ENCODE peak calls at places on chromosomes 6 and 20, in five cellular contexts. One of them, this sample, is unnamed.

GRCh38 chr6:34319471-34319885 is 70.7 kb upstream of the SMIM29 start:
- DNase-seq in H7: no peak
- DNase-seq in mammary epithelial cell: peak
- DNase-seq in activated naive CD4-positive, alpha-beta T cell treated with anti-CD3 and anti-CD28 coated beads for 36 hours: no peak
- DNase-seq in kidney tubule cell: peak
- DNase-seq in this sample: no peak

GRCh38 chr6:659716-660581 is 3.0 kb upstream of the HUS1B start:
- DNase-seq in kidney tubule cell: no peak
- DNase-seq in activated naive CD4-positive, alpha-beta T cell treated with anti-CD3 and anti-CD28 coated beads for 36 hours: peak
- DNase-seq in H7: peak
- DNase-seq in mammary epithelial cell: no peak
- DNase-seq in this sample: peak

GRCh38 chr6:33014841-33015634 is 5.6 kb upstream of the HLA-DOA start:
- DNase-seq in kidney tubule cell: peak
- DNase-seq in mammary epithelial cell: peak
- DNase-seq in activated naive CD4-positive, alpha-beta T cell treated with anti-CD3 and anti-CD28 coated beads for 36 hours: peak
- DNase-seq in H7: peak
- DNase-seq in this sample: peak

GRCh38 chr20:37920270-37920669 is 17.3 kb downstream of the VSTM2L start:
- DNase-seq in activated naive CD4-positive, alpha-beta T cell treated with anti-CD3 and anti-CD28 coated beads for 36 hours: peak
- DNase-seq in mammary epithelial cell: no peak
- DNase-seq in H7: no peak
- DNase-seq in kidney tubule cell: no peak
- DNase-seq in this sample: no peak

GRCh38 chr6:132190097-132190814 is 211.0 kb downstream of the MOXD1 start:
- DNase-seq in activated naive CD4-positive, alpha-beta T cell treated with anti-CD3 and anti-CD28 coated beads for 36 hours: no peak
- DNase-seq in kidney tubule cell: peak
- DNase-seq in H7: no peak
- DNase-seq in mammary epithelial cell: peak
- DNase-seq in this sample: no peak

GRCh38 chr6:10316327-10316726 is 98.5 kb downstream of the TFAP2A start:
- DNase-seq in H7: no peak
- DNase-seq in activated naive CD4-positive, alpha-beta T cell treated with anti-CD3 and anti-CD28 coated beads for 36 hours: no peak
- DNase-seq in mammary epithelial cell: peak
- DNase-seq in kidney tubule cell: no peak
- DNase-seq in this sample: no peak

GRCh38 chr20:64045346-64046011 is 4.0 kb downstream of the SOX18 start:
- DNase-seq in kidney tubule cell: no peak
- DNase-seq in activated naive CD4-positive, alpha-beta T cell treated with anti-CD3 and anti-CD28 coated beads for 36 hours: no peak
- DNase-seq in mammary epithelial cell: no peak
- DNase-seq in H7: peak
- DNase-seq in this sample: no peak

GRCh38 chr20:51497542-51498467 is 44.7 kb downstream of the NFATC2 start:
- DNase-seq in kidney tubule cell: no peak
- DNase-seq in H7: no peak
- DNase-seq in activated naive CD4-positive, alpha-beta T cell treated with anti-CD3 and anti-CD28 coated beads for 36 hours: peak
- DNase-seq in mammary epithelial cell: peak
- DNase-seq in this sample: no peak

GRCh38 chr6:71419217-71419953 is 130.8 kb downstream of the OGFRL1 start:
- DNase-seq in activated naive CD4-positive, alpha-beta T cell treated with anti-CD3 and anti-CD28 coated beads for 36 hours: no peak
- DNase-seq in H7: peak
- DNase-seq in kidney tubule cell: peak
- DNase-seq in mammary epithelial cell: no peak
- DNase-seq in this sample: no peak

GRCh38 chr20:4951299-4951698 is 50.0 kb downstream of the SLC23A2 start:
- DNase-seq in H7: no peak
- DNase-seq in activated naive CD4-positive, alpha-beta T cell treated with anti-CD3 and anti-CD28 coated beads for 36 hours: no peak
- DNase-seq in kidney tubule cell: peak
- DNase-seq in mammary epithelial cell: peak
- DNase-seq in this sample: no peak

GRCh38 chr20:50305636-50306477 is 115.2 kb downstream of the CEBPB start:
- DNase-seq in kidney tubule cell: no peak
- DNase-seq in mammary epithelial cell: no peak
- DNase-seq in activated naive CD4-positive, alpha-beta T cell treated with anti-CD3 and anti-CD28 coated beads for 36 hours: no peak
- DNase-seq in H7: no peak
- DNase-seq in this sample: no peak

GRCh38 chr6:71473908-71474307 is 185.3 kb downstream of the OGFRL1 start:
- DNase-seq in H7: no peak
- DNase-seq in mammary epithelial cell: peak
- DNase-seq in activated naive CD4-positive, alpha-beta T cell treated with anti-CD3 and anti-CD28 coated beads for 36 hours: no peak
- DNase-seq in kidney tubule cell: peak
- DNase-seq in this sample: no peak

GRCh38 chr6:157631388-157631787 is 191.7 kb upstream of the SNX9 start:
- DNase-seq in mammary epithelial cell: no peak
- DNase-seq in kidney tubule cell: no peak
- DNase-seq in H7: no peak
- DNase-seq in activated naive CD4-positive, alpha-beta T cell treated with anti-CD3 and anti-CD28 coated beads for 36 hours: no peak
- DNase-seq in this sample: no peak

GRCh38 chr6:116536216-116536621 is 9.3 kb downstream of the TRAPPC3L start:
- DNase-seq in H7: peak
- DNase-seq in mammary epithelial cell: peak
- DNase-seq in kidney tubule cell: peak
- DNase-seq in activated naive CD4-positive, alpha-beta T cell treated with anti-CD3 and anti-CD28 coated beads for 36 hours: peak
- DNase-seq in this sample: peak

GRCh38 chr6:69729870-69730449 is 66.8 kb downstream of the LMBRD1 start:
- DNase-seq in kidney tubule cell: peak
- DNase-seq in activated naive CD4-positive, alpha-beta T cell treated with anti-CD3 and anti-CD28 coated beads for 36 hours: no peak
- DNase-seq in H7: no peak
- DNase-seq in mammary epithelial cell: no peak
- DNase-seq in this sample: no peak

GRCh38 chr20:53187402-53187801 is 215.2 kb downstream of the TSHZ2 start:
- DNase-seq in mammary epithelial cell: no peak
- DNase-seq in activated naive CD4-positive, alpha-beta T cell treated with anti-CD3 and anti-CD28 coated beads for 36 hours: no peak
- DNase-seq in H7: no peak
- DNase-seq in kidney tubule cell: no peak
- DNase-seq in this sample: no peak

GRCh38 chr6:36160147-36160760 is 29.9 kb downstream of the MAPK13 start:
- DNase-seq in activated naive CD4-positive, alpha-beta T cell treated with anti-CD3 and anti-CD28 coated beads for 36 hours: no peak
- DNase-seq in kidney tubule cell: peak
- DNase-seq in H7: no peak
- DNase-seq in mammary epithelial cell: no peak
- DNase-seq in this sample: no peak

GRCh38 chr20:10673176-10673830 is 496 bp downstream of the JAG1 start:
- DNase-seq in H7: peak
- DNase-seq in activated naive CD4-positive, alpha-beta T cell treated with anti-CD3 and anti-CD28 coated beads for 36 hours: peak
- DNase-seq in kidney tubule cell: no peak
- DNase-seq in mammary epithelial cell: no peak
- DNase-seq in this sample: peak

GRCh38 chr6:134814076-134814709 is 135.7 kb downstream of the ALDH8A1 start:
- DNase-seq in H7: no peak
- DNase-seq in mammary epithelial cell: peak
- DNase-seq in activated naive CD4-positive, alpha-beta T cell treated with anti-CD3 and anti-CD28 coated beads for 36 hours: no peak
- DNase-seq in kidney tubule cell: peak
- DNase-seq in this sample: no peak

GRCh38 chr20:62043131-62043914 is 22.4 kb downstream of the TAF4 start:
- DNase-seq in activated naive CD4-positive, alpha-beta T cell treated with anti-CD3 and anti-CD28 coated beads for 36 hours: no peak
- DNase-seq in kidney tubule cell: no peak
- DNase-seq in H7: no peak
- DNase-seq in mammary epithelial cell: peak
- DNase-seq in this sample: no peak

GRCh38 chr6:3119040-3119723 is 671 bp downstream of the BPHL start:
- DNase-seq in H7: no peak
- DNase-seq in kidney tubule cell: peak
- DNase-seq in activated naive CD4-positive, alpha-beta T cell treated with anti-CD3 and anti-CD28 coated beads for 36 hours: no peak
- DNase-seq in mammary epithelial cell: peak
- DNase-seq in this sample: no peak

GRCh38 chr6:162942860-162943259 is 215.1 kb downstream of the PACRG start:
- DNase-seq in mammary epithelial cell: no peak
- DNase-seq in H7: no peak
- DNase-seq in kidney tubule cell: no peak
- DNase-seq in activated naive CD4-positive, alpha-beta T cell treated with anti-CD3 and anti-CD28 coated beads for 36 hours: no peak
- DNase-seq in this sample: no peak

GRCh38 chr20:44650777-44651493 is 564 bp downstream of the ADA start:
- DNase-seq in H7: no peak
- DNase-seq in kidney tubule cell: no peak
- DNase-seq in mammary epithelial cell: no peak
- DNase-seq in activated naive CD4-positive, alpha-beta T cell treated with anti-CD3 and anti-CD28 coated beads for 36 hours: peak
- DNase-seq in this sample: no peak

GRCh38 chr20:12113468-12114371 is 196.0 kb downstream of the BTBD3 start:
- DNase-seq in mammary epithelial cell: peak
- DNase-seq in activated naive CD4-positive, alpha-beta T cell treated with anti-CD3 and anti-CD28 coated beads for 36 hours: no peak
- DNase-seq in kidney tubule cell: peak
- DNase-seq in H7: no peak
- DNase-seq in this sample: no peak

GRCh38 chr20:278607-279571 is 11.7 kb downstream of the C20orf96 start:
- DNase-seq in mammary epithelial cell: no peak
- DNase-seq in activated naive CD4-positive, alpha-beta T cell treated with anti-CD3 and anti-CD28 coated beads for 36 hours: no peak
- DNase-seq in kidney tubule cell: no peak
- DNase-seq in H7: peak
- DNase-seq in this sample: peak

GRCh38 chr6:140538926-140539325 is 1164.5 kb upstream of the CITED2 start:
- DNase-seq in H7: no peak
- DNase-seq in mammary epithelial cell: peak
- DNase-seq in activated naive CD4-positive, alpha-beta T cell treated with anti-CD3 and anti-CD28 coated beads for 36 hours: no peak
- DNase-seq in kidney tubule cell: peak
- DNase-seq in this sample: no peak

GRCh38 chr20:32830437-32830836 is 10.7 kb downstream of the MAPRE1 start:
- DNase-seq in activated naive CD4-positive, alpha-beta T cell treated with anti-CD3 and anti-CD28 coated beads for 36 hours: no peak
- DNase-seq in mammary epithelial cell: no peak
- DNase-seq in H7: no peak
- DNase-seq in kidney tubule cell: no peak
- DNase-seq in this sample: no peak

GRCh38 chr20:58550661-58551060 is 35.5 kb upstream of the APCDD1L start:
- DNase-seq in H7: peak
- DNase-seq in kidney tubule cell: peak
- DNase-seq in activated naive CD4-positive, alpha-beta T cell treated with anti-CD3 and anti-CD28 coated beads for 36 hours: no peak
- DNase-seq in mammary epithelial cell: no peak
- DNase-seq in this sample: no peak

GRCh38 chr6:116887168-116887567 is 10.1 kb downstream of the RFX6 start:
- DNase-seq in kidney tubule cell: no peak
- DNase-seq in H7: no peak
- DNase-seq in mammary epithelial cell: no peak
- DNase-seq in activated naive CD4-positive, alpha-beta T cell treated with anti-CD3 and anti-CD28 coated beads for 36 hours: no peak
- DNase-seq in this sample: no peak

GRCh38 chr20:50373674-50374286 is 136.4 kb upstream of the PTPN1 start:
- DNase-seq in kidney tubule cell: peak
- DNase-seq in H7: no peak
- DNase-seq in mammary epithelial cell: peak
- DNase-seq in activated naive CD4-positive, alpha-beta T cell treated with anti-CD3 and anti-CD28 coated beads for 36 hours: no peak
- DNase-seq in this sample: no peak

GRCh38 chr6:3308106-3308505 is 49.4 kb downstream of the PSMG4 start:
- DNase-seq in mammary epithelial cell: no peak
- DNase-seq in kidney tubule cell: no peak
- DNase-seq in activated naive CD4-positive, alpha-beta T cell treated with anti-CD3 and anti-CD28 coated beads for 36 hours: no peak
- DNase-seq in H7: no peak
- DNase-seq in this sample: no peak

GRCh38 chr6:158110986-158111385 is 57.1 kb downstream of the SERAC1 start:
- DNase-seq in activated naive CD4-positive, alpha-beta T cell treated with anti-CD3 and anti-CD28 coated beads for 36 hours: no peak
- DNase-seq in mammary epithelial cell: no peak
- DNase-seq in kidney tubule cell: no peak
- DNase-seq in H7: no peak
- DNase-seq in this sample: no peak

GRCh38 chr6:101116337-101116736 is 235.2 kb upstream of the ASCC3 start:
- DNase-seq in H7: no peak
- DNase-seq in mammary epithelial cell: no peak
- DNase-seq in activated naive CD4-positive, alpha-beta T cell treated with anti-CD3 and anti-CD28 coated beads for 36 hours: no peak
- DNase-seq in kidney tubule cell: no peak
- DNase-seq in this sample: no peak

GRCh38 chr20:401682-402495 is 6.2 kb upstream of the RBCK1 start:
- DNase-seq in H7: no peak
- DNase-seq in mammary epithelial cell: peak
- DNase-seq in kidney tubule cell: peak
- DNase-seq in activated naive CD4-positive, alpha-beta T cell treated with anti-CD3 and anti-CD28 coated beads for 36 hours: peak
- DNase-seq in this sample: no peak

GRCh38 chr20:35991142-35991771 is 22.9 kb downstream of the CNBD2 start:
- DNase-seq in activated naive CD4-positive, alpha-beta T cell treated with anti-CD3 and anti-CD28 coated beads for 36 hours: peak
- DNase-seq in H7: no peak
- DNase-seq in kidney tubule cell: peak
- DNase-seq in mammary epithelial cell: no peak
- DNase-seq in this sample: peak